ENCODE peak calls at places on chromosomes 6 and 20, in five cellular contexts. F, N, E, W and I are unnamed samples.

GRCh38 chr6:39156763-39157162 is 41.8 kb upstream of the SAYSD1 start:
- DNase-seq in F (no peak), E (no peak), N (no peak), W (no peak), I (no peak)

GRCh38 chr6:11909696-11910132 is 102.4 kb upstream of the HIVEP1 start:
- DNase-seq in F (no peak), N (peak), W (no peak), E (no peak), I (peak)

GRCh38 chr6:14732845-14733757 is 512.8 kb upstream of the JARID2 start:
- DNase-seq in N (peak), E (peak), F (peak), W (no peak), I (no peak)

GRCh38 chr6:149045404-149045803 is 272.1 kb upstream of the TAB2 start:
- DNase-seq in N (no peak), E (no peak), W (no peak), F (no peak), I (no peak)

GRCh38 chr6:85641916-85642773 is 541 bp downstream of the SYNCRIP start:
- DNase-seq in F (no peak), N (peak), W (peak), E (peak), I (no peak)

GRCh38 chr6:142942805-142943227 is 2.2 kb downstream of the HIVEP2 start:
- DNase-seq in N (peak), E (peak), W (no peak), F (no peak), I (no peak)

GRCh38 chr20:35196313-35196712 is 24.4 kb downstream of the PROCR start:
- DNase-seq in E (no peak), W (no peak), N (no peak), F (no peak), I (no peak)

GRCh38 chr20:5741089-5741488 is 9.1 kb upstream of the SHLD1 start:
- DNase-seq in W (no peak), N (no peak), F (no peak), E (peak), I (no peak)

GRCh38 chr20:2207770-2208097 is 88.1 kb upstream of the TGM3 start:
- DNase-seq in F (no peak), N (no peak), E (no peak), W (no peak), I (no peak)

GRCh38 chr6:30160391-30160790 is 620 bp downstream of the TRIM10 start:
- DNase-seq in N (no peak), F (no peak), E (no peak), W (no peak), I (no peak)

GRCh38 chr6:20916081-20916480 is 381.8 kb downstream of the CDKAL1 start:
- DNase-seq in N (peak), F (no peak), W (no peak), E (no peak), I (peak)

GRCh38 chr6:50850223-50850751 is 31.6 kb downstream of the TFAP2B start:
- DNase-seq in E (no peak), W (no peak), F (no peak), N (no peak), I (no peak)

GRCh38 chr6:143727035-143727434 is 49.3 kb downstream of the PHACTR2 start:
- DNase-seq in E (no peak), N (no peak), W (no peak), F (no peak), I (no peak)

GRCh38 chr6:154893927-154894326 is 101.2 kb upstream of the TIAM2 start:
- DNase-seq in E (no peak), N (peak), W (no peak), F (no peak), I (no peak)

GRCh38 chr20:63100926-63101699 is 94.3 kb upstream of the BHLHE23 start:
- DNase-seq in N (no peak), E (no peak), F (no peak), W (peak), I (no peak)

GRCh38 chr20:29298759-29299613 is 1958.5 kb upstream of the DEFB115 start:
- DNase-seq in E (no peak), W (no peak), F (no peak), N (peak), I (no peak)

GRCh38 chr20:4763776-4764525 is 42.2 kb downstream of the PRND start:
- DNase-seq in N (no peak), F (no peak), W (no peak), E (no peak), I (no peak)

GRCh38 chr6:109896333-109896732 is 81.8 kb upstream of the GPR6 start:
- DNase-seq in F (no peak), E (no peak), N (peak), W (no peak), I (no peak)

GRCh38 chr6:51292659-51293058 is 474.0 kb downstream of the TFAP2B start:
- DNase-seq in F (no peak), N (peak), W (no peak), E (no peak), I (no peak)

GRCh38 chr20:60034231-60035110 is 76.2 kb downstream of the CDH26 start:
- DNase-seq in N (peak), W (peak), E (no peak), F (no peak), I (no peak)

GRCh38 chr6:13614126-13614925 is 809 bp upstream of the NOL7 start:
- DNase-seq in F (no peak), N (peak), W (peak), E (no peak), I (peak)

GRCh38 chr20:38023181-38024085 is 9.8 kb downstream of the TTI1 start:
- DNase-seq in E (peak), W (no peak), F (no peak), N (peak), I (peak)

GRCh38 chr20:20334489-20334888 is 33.4 kb upstream of the INSM1 start:
- DNase-seq in N (no peak), W (no peak), E (no peak), F (no peak), I (no peak)

GRCh38 chr6:159939591-159940016 is 29.3 kb upstream of the IGF2R start:
- DNase-seq in W (peak), F (no peak), N (no peak), E (no peak), I (no peak)

GRCh38 chr6:166466178-166467122 is 83.7 kb upstream of the MPC1 start:
- DNase-seq in E (peak), W (no peak), N (peak), F (no peak), I (peak)

GRCh38 chr6:408599-409102 is 17.1 kb downstream of the IRF4 start:
- DNase-seq in F (peak), N (peak), W (no peak), E (peak), I (no peak)

GRCh38 chr6:41100871-41101287 is 28.1 kb downstream of the NFYA start:
- DNase-seq in E (no peak), W (peak), F (no peak), N (no peak), I (no peak)

GRCh38 chr6:155472886-155473285 is 17.2 kb upstream of the NOX3 start:
- DNase-seq in N (peak), W (no peak), F (no peak), E (no peak), I (peak)

DNA sequence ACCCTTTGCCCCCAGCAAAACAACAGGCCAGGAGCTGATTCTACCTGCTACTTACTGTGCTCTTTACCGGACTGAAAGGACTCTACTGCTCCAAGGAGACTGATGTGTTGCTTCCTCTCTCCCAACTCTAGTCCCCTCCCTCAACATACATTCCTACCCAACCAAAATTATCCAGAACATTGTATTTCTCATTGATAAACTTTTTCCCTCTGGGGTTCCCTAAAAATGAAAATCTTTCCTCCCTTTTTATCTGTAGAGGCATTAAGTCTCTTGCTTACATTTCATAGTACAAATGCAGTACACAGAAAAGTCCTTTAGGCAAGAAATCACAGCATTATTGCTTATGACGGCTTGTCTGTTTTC is 940 bp upstream of the HS3ST5 start:
- DNase-seq in W (no peak), E (no peak), N (no peak), F (no peak), I (no peak)
- H3K4me3 ChIP-seq in W (peak), E (peak), N (no peak), F (no peak), I (peak)

GRCh38 chr6:126891158-126891557 is 227.3 kb upstream of the RSPO3 start:
- DNase-seq in W (no peak), N (no peak), E (no peak), F (no peak), I (no peak)

GRCh38 chr6:126886106-126886505 is 232.4 kb upstream of the RSPO3 start:
- DNase-seq in N (peak), W (no peak), E (no peak), F (no peak), I (peak)

GRCh38 chr6:126888727-126889725 is 229.4 kb upstream of the RSPO3 start:
- DNase-seq in W (no peak), E (no peak), N (no peak), F (no peak), I (no peak)

DNA sequence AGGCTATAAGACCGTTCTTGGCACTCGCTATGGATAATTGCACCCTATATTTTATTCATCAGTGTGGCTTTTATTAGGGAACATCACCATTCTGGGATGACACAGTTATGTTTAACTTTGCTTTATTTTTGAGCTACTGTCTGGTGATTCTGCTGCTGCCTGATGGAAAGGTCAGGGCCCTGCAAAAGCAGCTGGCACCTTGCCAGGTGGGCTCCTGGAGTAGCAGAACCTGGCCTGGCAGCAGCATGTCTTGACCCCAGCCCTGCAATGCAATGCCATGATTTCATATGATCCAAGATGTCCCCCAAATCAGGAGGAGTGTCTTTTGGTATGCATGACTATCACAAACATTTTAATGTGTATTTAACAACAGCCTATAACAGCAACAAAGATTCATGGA is 228.4 kb upstream of the RSPO3 start:
- DNase-seq in F (no peak), N (no peak), W (no peak), E (no peak), I (no peak)
- H3K4me3 ChIP-seq in F (no peak), N (no peak), W (no peak), E (no peak), I (no peak)

GRCh38 chr6:33190504-33191107 is 1.7 kb downstream of the COL11A2 start:
- DNase-seq in N (no peak), F (no peak), W (no peak), E (no peak), I (no peak)

GRCh38 chr6:33192105-33192646 is at the start of gene COL11A2:
- DNase-seq in F (no peak), W (no peak), N (no peak), E (no peak), I (no peak)

GRCh38 chr6:33192671-33193602 is 670 bp upstream of the COL11A2 start:
- DNase-seq in N (no peak), W (peak), F (no peak), E (no peak), I (no peak)

GRCh38 chr6:33189625-33190024 is 2.6 kb downstream of the COL11A2 start:
- DNase-seq in F (no peak), N (no peak), E (no peak), W (no peak), I (no peak)

DNA sequence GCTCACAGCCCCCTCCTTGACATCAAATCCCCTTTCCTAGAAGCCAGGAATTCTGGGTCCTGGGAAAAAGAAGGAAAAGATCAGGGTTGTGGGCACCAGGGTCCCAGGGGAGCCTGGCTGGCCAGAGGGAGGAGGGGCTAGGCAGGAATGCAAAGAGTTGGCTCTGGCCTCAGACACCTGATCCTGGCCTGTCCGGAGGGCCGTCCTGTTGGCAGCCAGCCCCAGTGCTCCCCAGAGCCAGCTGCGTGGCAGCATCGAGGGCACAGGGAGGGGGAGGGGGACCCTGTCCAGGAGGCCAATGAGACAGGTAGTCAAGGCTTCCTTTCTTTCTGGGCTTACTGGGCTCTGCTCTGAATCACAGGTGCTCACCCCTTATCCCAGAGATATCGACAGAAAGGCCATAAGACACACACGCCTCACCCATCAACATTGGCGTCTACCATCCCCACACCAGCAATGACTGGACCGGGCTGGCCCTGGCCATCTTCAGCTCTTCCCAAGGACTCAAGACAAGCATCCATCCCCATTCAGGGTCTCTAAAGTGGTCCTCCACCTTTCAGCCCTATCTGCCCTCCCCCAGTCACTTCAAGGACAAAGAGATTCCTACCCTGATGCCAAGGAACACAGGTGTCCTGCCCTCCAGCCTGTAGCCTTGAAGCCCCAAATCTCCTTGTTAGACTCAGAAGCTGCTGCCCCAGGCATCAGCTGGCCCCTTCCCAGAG is 723 bp downstream of the COL11A2 start:
- DNase-seq in F (no peak), E (no peak), N (no peak), W (peak), I (no peak)
- H3K4me3 ChIP-seq in F (no peak), E (no peak), N (no peak), W (peak), I (no peak)

GRCh38 chr6:4388675-4389074 is 253.3 kb upstream of the ECI2 start:
- DNase-seq in W (no peak), F (no peak), N (no peak), E (no peak), I (no peak)
- H3K4me3 ChIP-seq in W (no peak), F (no peak), N (no peak), E (no peak), I (no peak)

DNA sequence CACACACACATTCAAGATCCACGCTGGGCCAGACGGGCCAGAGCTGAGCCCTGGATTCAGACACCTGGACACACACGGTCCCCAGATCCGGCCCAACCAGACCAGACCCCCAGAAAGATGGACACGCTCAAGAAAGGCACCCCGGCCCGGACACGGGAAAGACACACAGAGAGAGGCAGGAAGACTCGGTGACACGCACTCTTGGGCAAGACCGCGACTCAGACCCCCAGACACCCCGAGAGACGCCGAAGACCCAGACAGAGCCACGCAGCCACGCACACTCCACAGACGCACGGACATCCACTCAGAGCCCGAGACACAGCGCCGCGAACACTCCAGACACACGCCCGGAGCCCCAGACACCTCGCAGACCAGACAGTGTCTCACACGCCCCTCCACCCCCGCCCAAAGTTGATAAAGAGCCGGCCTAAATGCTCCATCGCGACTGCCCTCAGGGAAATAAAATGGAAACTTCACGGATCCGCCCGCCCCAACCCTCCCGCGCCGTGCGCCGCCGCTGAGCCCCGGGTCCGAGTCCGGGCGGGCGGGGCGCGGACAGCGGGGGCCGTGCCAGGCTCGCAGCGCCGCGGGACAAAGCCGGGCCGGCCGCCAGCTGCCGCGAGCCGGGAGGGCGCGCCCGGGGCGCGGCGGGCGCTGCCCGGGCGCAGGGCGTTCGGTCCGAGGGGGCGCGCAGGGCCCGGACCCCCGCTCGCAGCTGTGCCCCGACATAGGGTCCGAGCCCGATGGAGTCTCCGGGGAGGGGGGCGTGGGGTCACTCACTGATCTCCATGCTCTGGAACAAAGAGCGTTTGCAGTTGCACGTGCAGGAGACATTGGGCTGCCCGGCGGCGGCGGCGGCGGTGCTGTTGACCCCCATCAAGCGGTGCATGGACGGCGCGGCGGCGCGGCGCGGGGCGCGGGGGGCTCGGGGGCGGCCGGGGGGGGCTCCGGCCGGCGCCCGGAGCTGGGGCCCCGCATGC is 831 bp downstream of the PMEPA1 start:
- DNase-seq in W (peak), E (no peak), N (no peak), F (no peak), I (no peak)
- H3K4me3 ChIP-seq in W (peak), E (peak), N (peak), F (no peak), I (peak)

DNA sequence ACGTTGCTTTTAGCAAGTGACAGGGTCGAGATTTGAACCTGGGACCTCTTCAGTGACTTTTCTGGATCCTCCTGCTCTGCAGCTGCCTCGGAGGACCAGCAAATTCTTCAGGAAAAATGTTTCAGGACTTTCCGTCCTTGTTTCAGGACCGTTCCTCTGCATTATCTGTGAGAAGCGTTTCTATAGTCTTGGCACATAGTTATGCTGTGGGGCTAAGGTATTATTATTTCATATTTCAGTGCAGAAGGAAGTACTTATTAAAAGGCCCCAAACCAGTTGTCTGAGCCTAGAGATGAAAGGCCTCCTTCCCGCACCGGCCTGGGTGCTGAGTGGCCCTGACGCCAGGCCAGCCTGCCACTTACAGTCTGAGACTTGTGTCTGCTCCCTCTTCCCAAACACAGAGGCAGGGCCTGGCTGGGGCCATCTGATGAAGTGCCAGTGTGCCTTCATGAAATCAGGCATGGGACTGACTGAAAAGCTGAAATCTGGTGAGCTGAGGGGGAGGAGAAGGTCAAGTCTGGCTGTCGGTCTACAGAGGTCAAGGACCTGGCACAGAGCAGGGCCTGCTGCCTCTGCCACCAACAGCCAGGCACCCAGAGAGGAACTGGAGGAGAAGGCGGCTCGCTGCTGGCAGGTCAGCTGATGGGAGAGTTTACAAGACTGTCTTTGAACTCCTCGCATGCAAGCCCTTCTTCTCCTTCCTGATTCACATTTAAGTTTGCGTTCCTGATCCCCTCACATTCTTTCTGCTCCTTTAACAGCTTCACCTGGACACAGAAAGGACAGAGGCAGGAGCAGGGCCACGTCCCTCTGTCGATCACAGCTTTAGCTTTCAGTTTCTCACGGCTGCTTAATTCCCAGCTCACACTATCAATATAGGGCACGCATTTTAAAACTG is 8.9 kb upstream of the QKI start:
- DNase-seq in E (no peak), W (peak), N (peak), F (no peak), I (no peak)
- H3K4me3 ChIP-seq in E (no peak), W (peak), N (peak), F (no peak), I (peak)